ENCODE peak calls at places on chromosome 20, in six cellular contexts. S is lower lobe of right lung, M is bronchial epithelial cell, T is astrocyte of the cerebellum, V is GM20000, N is tibial artery. A is an unnamed sample.

GRCh38 chr20:36231331-36231730 is 4.9 kb upstream of the AAR2 start:
- DNase-seq in S (no peak), M (no peak), T (no peak), V (no peak), N (no peak), A (no peak)

GRCh38 chr20:34055290-34055689 is 56.8 kb downstream of the EIF2S2 start:
- DNase-seq in S (no peak), M (no peak), T (no peak), V (no peak), N (no peak), A (no peak)

GRCh38 chr20:10217517-10218410 is 866 bp upstream of the SNAP25 start:
- DNase-seq in S (no peak), M (peak; percentile 75), T (peak; percentile 95), V (peak; percentile 17), N (peak; percentile 83), A (no peak)

GRCh38 chr20:62933966-62934365 is 4.0 kb upstream of the GID8 start:
- DNase-seq in S (peak; percentile 15), M (no peak), T (no peak), V (no peak), N (peak; percentile 19), A (no peak)

GRCh38 chr20:46573788-46574581 is 23.5 kb upstream of the OCSTAMP start:
- DNase-seq in S (no peak), M (no peak), T (no peak), V (no peak), N (no peak), A (no peak)

GRCh38 chr20:22559711-22560305 is 24.6 kb downstream of the FOXA2 start:
- DNase-seq in S (no peak), M (no peak), T (no peak), V (no peak), N (no peak), A (no peak)

GRCh38 chr20:51434026-51434425 is 108.5 kb downstream of the NFATC2 start:
- DNase-seq in S (no peak), M (no peak), T (no peak), V (no peak), N (no peak), A (no peak)

GRCh38 chr20:51389543-51389924 is 153.0 kb downstream of the NFATC2 start:
- DNase-seq in S (no peak), M (no peak), T (no peak), V (no peak), N (no peak), A (no peak)

GRCh38 chr20:19697415-19697814 is 60.6 kb upstream of the RIN2 start:
- DNase-seq in S (no peak), M (peak; percentile 26), T (no peak), V (no peak), N (no peak), A (no peak)

GRCh38 chr20:59253779-59254319 is 46.6 kb upstream of the EDN3 start:
- DNase-seq in S (no peak), M (no peak), T (no peak), V (no peak), N (no peak), A (no peak)

GRCh38 chr20:40703981-40704530 is 15.0 kb upstream of the MAFB start:
- DNase-seq in S (no peak), M (no peak), T (no peak), V (no peak), N (no peak), A (no peak)

GRCh38 chr20:40704828-40705227 is 15.8 kb upstream of the MAFB start:
- DNase-seq in S (no peak), M (no peak), T (no peak), V (no peak), N (no peak), A (no peak)

GRCh38 chr20:40710608-40711007 is 21.6 kb upstream of the MAFB start:
- DNase-seq in S (no peak), M (no peak), T (no peak), V (no peak), N (no peak), A (no peak)

GRCh38 chr20:40705413-40705812 is 16.4 kb upstream of the MAFB start:
- DNase-seq in S (no peak), M (no peak), T (no peak), V (no peak), N (no peak), A (no peak)

GRCh38 chr20:40706977-40707582 is 18.0 kb upstream of the MAFB start:
- DNase-seq in S (no peak), M (no peak), T (no peak), V (no peak), N (no peak), A (no peak)
- TF ChIP-seq CTCF in S (peak; percentile 32), M (no peak), T (peak; percentile 34), V (no peak), N (no peak), A (no peak)

GRCh38 chr20:25486377-25486776 is 78.9 kb downstream of the GINS1 start:
- DNase-seq in S (no peak), M (no peak), T (no peak), V (no peak), N (no peak), A (no peak)
- TF ChIP-seq CTCF in S (no peak), M (no peak), T (no peak), V (no peak), N (no peak), A (no peak)

GRCh38 chr20:32240220-32240619 is 32.5 kb downstream of the POFUT1 start:
- DNase-seq in S (no peak), M (no peak), T (no peak), V (no peak), N (no peak), A (no peak)
- TF ChIP-seq CTCF in S (no peak), M (no peak), T (peak; percentile 4), V (no peak), N (no peak), A (peak; percentile 38)

DNA sequence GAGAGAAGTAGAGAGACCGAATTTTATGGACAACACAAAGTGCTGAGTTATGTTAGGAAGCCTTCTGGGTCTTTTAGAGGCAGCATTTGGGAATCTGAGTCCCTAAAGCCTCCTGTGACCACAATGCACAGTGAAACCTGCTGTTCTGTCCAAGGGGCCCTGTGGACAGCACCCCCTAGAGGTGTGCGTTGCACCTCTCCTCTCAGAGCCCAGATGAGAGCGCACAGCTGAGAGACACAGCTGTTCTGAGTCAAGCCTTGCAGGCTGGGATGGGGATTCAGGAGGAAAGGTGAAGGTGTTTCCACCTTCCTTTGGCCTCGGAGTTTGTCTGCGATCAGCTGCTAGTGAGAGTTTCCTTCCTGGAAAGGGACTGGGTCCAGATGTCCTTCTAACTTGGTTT is 13.0 kb downstream of the PCK1 start:
- DNase-seq in S (no peak), M (no peak), T (no peak), V (no peak), N (no peak), A (no peak)
- TF ChIP-seq CTCF in S (peak; percentile 23), M (no peak), T (no peak), V (no peak), N (no peak), A (no peak)

DNA sequence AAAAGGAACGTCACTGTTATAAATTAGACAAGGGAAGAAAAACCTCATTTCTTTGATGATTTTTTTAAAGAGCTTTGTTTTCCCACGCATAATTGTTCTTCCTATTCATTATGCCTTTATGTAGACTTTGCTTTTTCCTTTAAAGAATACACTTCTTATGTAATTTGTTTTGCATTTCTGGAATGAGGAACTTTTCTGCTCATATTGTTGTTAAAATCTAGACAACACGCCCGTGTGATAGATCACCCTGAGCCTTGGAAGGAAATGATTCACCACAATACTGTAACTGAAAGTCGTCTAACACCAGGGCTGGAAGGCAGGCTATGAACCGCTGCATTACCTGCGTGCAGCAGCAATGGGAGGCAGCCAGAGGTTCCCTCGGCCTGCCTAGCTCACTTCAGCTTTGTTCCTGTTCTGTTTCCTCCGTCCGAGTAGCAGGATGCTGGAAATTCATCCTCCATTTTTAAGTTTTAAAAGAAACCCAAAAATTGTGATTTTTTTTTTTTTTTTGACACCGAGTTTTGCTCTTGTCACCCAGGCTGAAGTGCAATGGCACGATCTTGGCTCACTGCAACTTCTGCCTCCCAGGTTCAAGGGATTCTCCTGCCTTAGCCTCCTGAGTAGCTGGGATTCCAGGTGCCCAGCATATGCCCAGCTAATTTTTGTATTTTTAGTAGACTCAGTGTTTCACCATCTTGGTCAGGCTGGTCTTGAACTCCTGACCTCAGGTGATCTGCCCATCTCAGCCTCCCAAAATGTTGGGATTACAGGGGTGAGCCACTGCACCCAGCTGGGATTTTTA is 49.6 kb upstream of the ZNF217 start:
- DNase-seq in S (peak; percentile 59), M (peak; percentile 91), T (no peak), V (peak; percentile 75), N (no peak), A (no peak)
- TF ChIP-seq CTCF in S (no peak), M (no peak), T (no peak), V (no peak), N (no peak), A (no peak)

DNA sequence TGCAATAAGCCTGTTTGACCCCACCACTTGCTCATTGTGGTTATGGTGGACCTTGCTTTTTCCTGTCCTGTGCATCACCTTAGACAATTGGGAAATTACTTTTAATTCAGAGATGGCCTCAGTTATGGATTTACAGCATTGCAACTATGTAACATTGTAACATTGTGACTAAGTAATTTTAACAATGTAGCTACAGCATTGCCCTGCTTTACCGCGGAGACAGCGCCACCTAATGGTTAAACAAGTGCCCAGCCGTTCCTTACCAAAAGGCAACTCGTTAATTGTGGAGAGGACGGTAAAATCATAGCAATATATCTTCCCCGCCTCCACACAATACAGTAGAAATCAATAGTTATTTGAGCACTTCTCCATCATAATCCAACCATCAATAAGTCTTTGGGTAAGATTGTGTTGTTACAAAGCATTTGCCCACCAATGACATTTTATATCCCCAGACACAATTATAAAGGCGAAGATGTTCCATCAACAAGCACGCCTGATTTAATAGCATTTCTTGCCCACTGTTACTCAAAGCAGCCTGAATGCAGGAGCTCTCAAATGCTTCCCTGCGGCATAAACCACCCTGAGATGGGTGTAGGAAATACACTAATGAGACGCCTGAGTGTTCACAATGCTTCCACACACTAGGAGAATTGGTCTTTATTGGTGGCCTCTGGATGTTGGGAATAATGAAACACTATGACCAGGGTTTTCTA is 93.7 kb downstream of the PROKR2 start:
- DNase-seq in S (peak; percentile 67), M (peak; percentile 60), T (peak; percentile 32), V (peak; percentile 68), N (no peak), A (peak; percentile 26)
- TF ChIP-seq CTCF in S (peak; percentile 85), M (peak; percentile 84), T (peak; percentile 95), V (peak; percentile 97), N (peak; percentile 83), A (peak; percentile 98)

DNA sequence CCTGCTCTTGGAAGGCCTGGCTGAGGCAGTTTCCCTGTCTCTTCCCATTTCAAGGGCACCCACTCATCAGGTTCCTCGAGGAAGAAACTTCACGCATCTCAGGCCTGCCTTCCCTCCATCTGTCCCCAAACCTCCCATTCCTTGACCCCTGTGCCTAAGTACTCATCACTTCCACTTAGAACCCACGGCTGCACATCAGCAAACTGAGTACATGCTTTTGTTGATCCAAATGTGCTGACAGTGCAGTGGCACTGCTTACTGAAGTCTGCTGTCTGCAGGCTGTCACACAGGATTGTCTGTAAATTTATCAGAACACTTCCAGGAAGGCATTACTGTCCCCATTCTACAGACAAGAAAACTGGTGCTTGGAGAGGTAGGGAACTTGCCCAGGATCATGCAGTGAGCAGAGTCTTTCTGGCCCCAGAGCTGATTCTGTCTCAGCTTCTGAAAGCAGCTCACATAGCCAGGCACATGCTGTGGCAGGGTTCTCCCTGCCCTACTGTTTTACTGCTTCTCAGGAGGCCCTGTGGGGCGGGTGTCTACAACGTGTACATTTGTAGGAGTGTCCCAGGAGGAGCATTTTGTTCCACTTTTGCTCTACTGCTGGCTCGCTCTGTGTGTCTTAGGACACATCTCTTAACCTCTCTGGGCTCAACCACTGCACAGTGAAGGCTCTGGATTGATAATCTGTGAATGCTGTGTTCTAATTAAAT is 64.2 kb upstream of the XRN2 start:
- DNase-seq in S (no peak), M (no peak), T (no peak), V (no peak), N (no peak), A (no peak)
- TF ChIP-seq CTCF in S (no peak), M (no peak), T (no peak), V (no peak), N (no peak), A (no peak)

A was measured in LNCaP clone FGC.